ENCODE peak calls at places on chromosomes 4 and X, in eight cellular contexts. One of them, this sample, is unnamed.

GRCh38 chrX:29666361-29666760 is 549.0 kb upstream of the MAGEB2 start:
- DNase-seq in IMR-90: peak; percentile 7
- DNase-seq in CD8-positive, alpha-beta memory T cell: no peak
- DNase-seq in GM23338: no peak
- DNase-seq in neural progenitor cell: no peak
- DNase-seq in fibroblast of lung: peak; percentile 81
- DNase-seq in GM12878: no peak
- DNase-seq in AG04450: no peak
- DNase-seq in this sample: no peak

GRCh38 chrX:24506082-24506481 is 41.0 kb downstream of the PDK3 start:
- DNase-seq in GM12878: peak; percentile 12
- DNase-seq in IMR-90: peak; percentile 44
- DNase-seq in AG04450: no peak
- DNase-seq in GM23338: no peak
- DNase-seq in CD8-positive, alpha-beta memory T cell: no peak
- DNase-seq in fibroblast of lung: peak; percentile 41
- DNase-seq in neural progenitor cell: no peak
- DNase-seq in this sample: peak; percentile 2

GRCh38 chr4:173046818-173047217 is 121.8 kb upstream of the GALNT7 start:
- DNase-seq in IMR-90: peak; percentile 3
- DNase-seq in neural progenitor cell: no peak
- DNase-seq in AG04450: no peak
- DNase-seq in GM23338: no peak
- DNase-seq in GM12878: no peak
- DNase-seq in fibroblast of lung: peak; percentile 37
- DNase-seq in CD8-positive, alpha-beta memory T cell: no peak
- DNase-seq in this sample: no peak

GRCh38 chr4:151484396-151485102 is 75.6 kb downstream of the FHIP1A start:
- DNase-seq in IMR-90: peak; percentile 77
- DNase-seq in AG04450: peak; percentile 49
- DNase-seq in CD8-positive, alpha-beta memory T cell: no peak
- DNase-seq in GM23338: peak; percentile 96
- DNase-seq in GM12878: no peak
- DNase-seq in fibroblast of lung: peak; percentile 93
- DNase-seq in neural progenitor cell: peak; percentile 26
- DNase-seq in this sample: peak; percentile 86

GRCh38 chr4:113300384-113301011 is 251.0 kb downstream of the ANK2 start:
- DNase-seq in IMR-90: peak; percentile 90
- DNase-seq in fibroblast of lung: peak; percentile 94
- DNase-seq in AG04450: peak; percentile 11
- DNase-seq in CD8-positive, alpha-beta memory T cell: no peak
- DNase-seq in neural progenitor cell: no peak
- DNase-seq in GM12878: no peak
- DNase-seq in GM23338: peak; percentile 4
- DNase-seq in this sample: peak; percentile 95

GRCh38 chrX:8033175-8033574 is 106.0 kb upstream of the PNPLA4 start:
- DNase-seq in AG04450: no peak
- DNase-seq in GM12878: no peak
- DNase-seq in neural progenitor cell: no peak
- DNase-seq in GM23338: no peak
- DNase-seq in fibroblast of lung: no peak
- DNase-seq in CD8-positive, alpha-beta memory T cell: no peak
- DNase-seq in IMR-90: no peak
- DNase-seq in this sample: no peak

GRCh38 chrX:153802513-153803045 is 8.1 kb downstream of the SSR4 start:
- DNase-seq in GM23338: no peak
- DNase-seq in fibroblast of lung: no peak
- DNase-seq in CD8-positive, alpha-beta memory T cell: no peak
- DNase-seq in AG04450: no peak
- DNase-seq in neural progenitor cell: no peak
- DNase-seq in IMR-90: no peak
- DNase-seq in GM12878: no peak
- DNase-seq in this sample: no peak

GRCh38 chr4:121339307-121339706 is 41.5 kb downstream of the QRFPR start:
- DNase-seq in GM23338: no peak
- DNase-seq in IMR-90: no peak
- DNase-seq in CD8-positive, alpha-beta memory T cell: no peak
- DNase-seq in neural progenitor cell: no peak
- DNase-seq in AG04450: no peak
- DNase-seq in fibroblast of lung: peak; percentile 9
- DNase-seq in GM12878: no peak
- DNase-seq in this sample: no peak

GRCh38 chr4:16843831-16844508 is 54.5 kb downstream of the LDB2 start:
- DNase-seq in neural progenitor cell: no peak
- DNase-seq in CD8-positive, alpha-beta memory T cell: no peak
- DNase-seq in GM12878: no peak
- DNase-seq in fibroblast of lung: peak; percentile 84
- DNase-seq in AG04450: peak; percentile 91
- DNase-seq in IMR-90: peak; percentile 95
- DNase-seq in GM23338: no peak
- DNase-seq in this sample: peak; percentile 38

GRCh38 chr4:173518419-173519102 is 11.5 kb downstream of the HAND2 start:
- DNase-seq in GM23338: peak; percentile 61
- DNase-seq in neural progenitor cell: peak; percentile 47
- DNase-seq in IMR-90: no peak
- DNase-seq in fibroblast of lung: no peak
- DNase-seq in GM12878: no peak
- DNase-seq in CD8-positive, alpha-beta memory T cell: no peak
- DNase-seq in AG04450: no peak
- DNase-seq in this sample: no peak

GRCh38 chrX:115357316-115357715 is 67.8 kb downstream of the LUZP4 start:
- DNase-seq in AG04450: no peak
- DNase-seq in IMR-90: peak; percentile 19
- DNase-seq in GM23338: no peak
- DNase-seq in GM12878: no peak
- DNase-seq in fibroblast of lung: peak; percentile 69
- DNase-seq in CD8-positive, alpha-beta memory T cell: no peak
- DNase-seq in neural progenitor cell: no peak
- DNase-seq in this sample: no peak

GRCh38 chr4:137610960-137611359 is 78.7 kb upstream of the PCDH18 start:
- DNase-seq in fibroblast of lung: peak; percentile 9
- DNase-seq in CD8-positive, alpha-beta memory T cell: no peak
- DNase-seq in neural progenitor cell: peak; percentile 35
- DNase-seq in AG04450: no peak
- DNase-seq in GM12878: no peak
- DNase-seq in IMR-90: peak; percentile 19
- DNase-seq in GM23338: peak; percentile 64
- DNase-seq in this sample: peak; percentile 39

GRCh38 chr4:74104145-74104544 is 5.2 kb upstream of the CXCL2 start:
- DNase-seq in GM12878: no peak
- DNase-seq in AG04450: no peak
- DNase-seq in neural progenitor cell: no peak
- DNase-seq in fibroblast of lung: peak; percentile 55
- DNase-seq in GM23338: no peak
- DNase-seq in CD8-positive, alpha-beta memory T cell: no peak
- DNase-seq in IMR-90: no peak
- DNase-seq in this sample: no peak

GRCh38 chr4:88189881-88190585 is 31.6 kb upstream of the ABCG2 start:
- DNase-seq in CD8-positive, alpha-beta memory T cell: no peak
- DNase-seq in AG04450: no peak
- DNase-seq in neural progenitor cell: no peak
- DNase-seq in GM12878: no peak
- DNase-seq in GM23338: no peak
- DNase-seq in IMR-90: no peak
- DNase-seq in fibroblast of lung: no peak
- DNase-seq in this sample: no peak

GRCh38 chr4:106502106-106502699 is 133.6 kb upstream of the GIMD1 start:
- DNase-seq in fibroblast of lung: peak; percentile 54
- DNase-seq in neural progenitor cell: peak; percentile 84
- DNase-seq in GM12878: no peak
- DNase-seq in GM23338: peak; percentile 86
- DNase-seq in IMR-90: peak; percentile 55
- DNase-seq in AG04450: peak; percentile 7
- DNase-seq in CD8-positive, alpha-beta memory T cell: no peak
- DNase-seq in this sample: peak; percentile 57

DNA sequence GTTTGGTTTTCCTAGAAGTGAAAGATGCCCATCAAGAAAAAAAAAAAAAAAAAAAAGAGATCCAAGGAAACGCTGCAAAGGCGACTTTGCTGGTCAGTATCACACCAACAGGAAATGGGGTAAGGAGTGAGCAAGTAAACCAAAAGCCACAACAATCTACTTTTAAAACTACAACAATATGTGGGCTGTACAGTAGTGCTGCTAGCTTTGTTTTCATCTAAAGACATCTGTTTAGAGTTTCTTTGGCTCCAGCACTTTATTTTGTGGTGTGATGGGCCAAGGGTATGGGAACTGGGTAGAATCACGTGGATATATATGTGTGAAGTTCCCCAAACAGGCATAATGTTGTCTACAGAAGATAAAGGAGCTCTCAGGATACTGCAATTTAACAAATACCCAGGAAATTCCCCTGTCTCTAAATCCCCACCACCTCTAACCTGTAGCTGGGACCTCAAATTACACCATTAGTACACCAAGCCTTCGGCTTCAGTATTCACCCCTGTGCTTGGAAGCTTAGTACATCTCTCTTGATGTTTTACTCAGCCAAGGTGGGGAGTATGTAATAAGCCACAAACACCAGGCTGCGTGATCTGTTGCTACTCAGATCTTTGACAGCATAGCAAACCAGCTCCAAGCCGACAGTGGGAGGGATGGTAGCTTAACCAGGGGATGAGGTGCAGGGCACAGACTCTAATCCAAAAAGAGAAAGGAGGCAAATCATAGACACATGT is 208.0 kb downstream of the HS6ST2 start:
- DNase-seq in IMR-90: no peak
- DNase-seq in GM12878: no peak
- DNase-seq in neural progenitor cell: no peak
- DNase-seq in CD8-positive, alpha-beta memory T cell: no peak
- DNase-seq in AG04450: no peak
- DNase-seq in fibroblast of lung: no peak
- DNase-seq in GM23338: no peak
- DNase-seq in this sample: no peak
- H3K27ac ChIP-seq in IMR-90: no peak overlapping the region
- H3K27ac ChIP-seq in GM12878: no peak overlapping the region
- H3K27ac ChIP-seq in neural progenitor cell: no peak overlapping the region
- H3K27ac ChIP-seq in CD8-positive, alpha-beta memory T cell: no peak overlapping the region
- H3K27ac ChIP-seq in AG04450: no peak overlapping the region
- H3K27ac ChIP-seq in fibroblast of lung: no peak overlapping the region
- H3K27ac ChIP-seq in GM23338: no peak overlapping the region
- H3K27ac ChIP-seq in this sample: no peak overlapping the region

GRCh38 chrX:123425471-123425870 is 241.4 kb downstream of the GRIA3 start:
- DNase-seq in fibroblast of lung: no peak
- DNase-seq in IMR-90: no peak
- DNase-seq in CD8-positive, alpha-beta memory T cell: no peak
- DNase-seq in AG04450: no peak
- DNase-seq in neural progenitor cell: no peak
- DNase-seq in GM12878: no peak
- DNase-seq in GM23338: no peak
- DNase-seq in this sample: no peak
- H3K4me3 ChIP-seq in fibroblast of lung: no peak overlapping the region
- H3K4me3 ChIP-seq in IMR-90: no peak overlapping the region
- H3K4me3 ChIP-seq in CD8-positive, alpha-beta memory T cell: no peak overlapping the region
- H3K4me3 ChIP-seq in AG04450: no peak overlapping the region
- H3K4me3 ChIP-seq in neural progenitor cell: no peak overlapping the region
- H3K4me3 ChIP-seq in GM12878: no peak overlapping the region
- H3K4me3 ChIP-seq in GM23338: no peak overlapping the region
- H3K4me3 ChIP-seq in this sample: no peak overlapping the region

DNA sequence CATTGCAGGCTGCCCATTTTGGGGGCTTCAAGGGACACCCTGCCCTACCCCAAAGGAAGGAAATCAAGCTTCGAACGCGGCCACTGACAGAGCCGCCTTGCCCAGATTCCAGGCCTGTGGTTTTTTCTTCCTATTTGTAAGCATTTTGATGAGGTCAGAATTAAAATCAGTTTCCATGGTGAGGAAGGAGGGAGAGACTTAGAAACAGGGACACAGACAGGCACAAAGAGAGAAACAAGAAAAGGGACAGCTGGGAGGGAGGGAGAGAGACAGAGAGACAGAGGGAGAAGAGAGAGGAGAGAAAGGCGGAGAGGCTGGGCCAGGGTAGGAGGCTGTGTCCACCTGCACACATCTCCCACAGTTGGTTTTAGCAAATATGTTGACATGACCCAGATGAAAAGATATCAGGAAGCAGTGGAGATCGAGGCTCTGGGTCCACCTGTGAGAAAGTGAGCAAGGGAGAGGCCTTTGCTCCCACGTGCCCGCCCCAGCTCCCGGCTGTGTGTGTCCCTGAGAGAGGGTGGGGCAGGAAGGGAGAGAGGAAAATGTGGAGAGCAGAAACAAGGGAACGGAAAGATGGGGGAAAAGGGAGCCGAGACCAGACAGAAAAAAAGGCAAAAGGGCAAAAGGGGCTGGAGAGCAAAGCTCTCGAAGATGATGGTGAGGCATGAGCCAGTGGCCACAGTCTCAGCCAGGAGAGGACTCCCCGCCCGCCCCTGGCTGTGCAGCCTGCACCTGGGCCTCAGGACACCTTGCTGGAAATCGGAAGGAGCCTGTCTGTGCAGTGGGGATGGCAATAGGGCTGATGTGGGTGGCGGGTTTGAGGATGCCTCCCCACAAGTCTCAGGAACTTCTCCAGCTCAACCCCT is 20.6 kb upstream of the MSX1 start:
- DNase-seq in CD8-positive, alpha-beta memory T cell: no peak
- DNase-seq in AG04450: no peak
- DNase-seq in GM12878: no peak
- DNase-seq in fibroblast of lung: peak; percentile 58
- DNase-seq in GM23338: no peak
- DNase-seq in IMR-90: no peak
- DNase-seq in neural progenitor cell: no peak
- DNase-seq in this sample: no peak
- H3K27me3 ChIP-seq in CD8-positive, alpha-beta memory T cell: no peaks in the 10 kb centered on the region
- H3K27me3 ChIP-seq in AG04450: peaks cover 21% of the 10 kb centered on the region
- H3K27me3 ChIP-seq in GM12878: no peaks in the 10 kb centered on the region
- H3K27me3 ChIP-seq in fibroblast of lung: no peaks in the 10 kb centered on the region
- H3K27me3 ChIP-seq in GM23338: no peaks in the 10 kb centered on the region
- H3K27me3 ChIP-seq in IMR-90: peaks cover 20% of the 10 kb centered on the region
- H3K27me3 ChIP-seq in neural progenitor cell: peaks cover 52% of the 10 kb centered on the region
- H3K27me3 ChIP-seq in this sample: no peaks in the 10 kb centered on the region

GRCh38 chrX:16659326-16659725 is 9.4 kb downstream of the S100G start:
- DNase-seq in CD8-positive, alpha-beta memory T cell: no peak
- DNase-seq in fibroblast of lung: no peak
- DNase-seq in GM12878: no peak
- DNase-seq in neural progenitor cell: no peak
- DNase-seq in AG04450: no peak
- DNase-seq in GM23338: no peak
- DNase-seq in IMR-90: no peak
- DNase-seq in this sample: no peak
- H3K27ac ChIP-seq in CD8-positive, alpha-beta memory T cell: no peak overlapping the region
- H3K27ac ChIP-seq in fibroblast of lung: peak overlapping the region; percentile 51
- H3K27ac ChIP-seq in GM12878: no peak overlapping the region
- H3K27ac ChIP-seq in neural progenitor cell: no peak overlapping the region
- H3K27ac ChIP-seq in AG04450: peak overlapping the region; percentile 39
- H3K27ac ChIP-seq in GM23338: no peak overlapping the region
- H3K27ac ChIP-seq in IMR-90: peak overlapping the region; percentile 57
- H3K27ac ChIP-seq in this sample: peak overlapping the region; percentile 54

DNA sequence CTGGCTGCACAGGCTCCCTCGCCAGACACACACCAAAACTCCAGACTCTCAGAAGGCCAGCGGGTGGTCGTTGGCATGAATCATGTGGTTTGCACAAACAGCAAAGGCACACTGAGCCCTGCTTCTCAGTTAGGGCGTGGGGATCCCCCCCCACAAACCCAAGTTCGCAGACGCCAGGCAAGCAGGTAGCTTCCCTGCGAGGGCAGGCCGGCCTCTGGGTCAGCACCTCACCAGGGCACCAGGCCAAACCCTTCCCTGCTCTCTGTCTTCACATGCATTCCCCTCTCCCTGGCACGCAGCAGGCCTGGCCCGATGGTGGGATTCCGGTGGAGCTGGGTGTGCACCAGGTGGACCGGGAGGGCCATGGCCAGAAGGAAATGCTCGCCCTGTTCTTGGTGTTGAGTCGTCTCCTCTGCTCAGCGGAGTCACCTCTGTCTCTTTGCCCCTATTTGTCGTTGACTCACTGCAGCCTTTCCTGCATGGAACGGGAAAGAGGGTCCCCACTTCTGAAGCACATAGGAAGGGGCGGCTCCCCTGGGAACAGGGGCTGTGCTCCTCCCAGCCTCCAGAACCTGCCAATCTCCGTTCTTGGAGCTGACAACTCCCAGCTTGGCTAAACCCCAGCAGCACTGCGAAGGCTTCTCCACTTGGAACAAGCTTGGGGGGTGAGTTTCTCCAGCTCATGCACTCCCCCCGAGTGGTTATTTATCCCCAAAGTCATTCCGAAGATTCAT is 51.4 kb downstream of the SORCS2 start:
- DNase-seq in neural progenitor cell: no peak
- DNase-seq in GM23338: no peak
- DNase-seq in AG04450: no peak
- DNase-seq in IMR-90: no peak
- DNase-seq in fibroblast of lung: no peak
- DNase-seq in GM12878: no peak
- DNase-seq in CD8-positive, alpha-beta memory T cell: no peak
- DNase-seq in this sample: no peak
- H3K4me3 ChIP-seq in neural progenitor cell: no peak overlapping the region
- H3K4me3 ChIP-seq in GM23338: no peak overlapping the region
- H3K4me3 ChIP-seq in AG04450: no peak overlapping the region
- H3K4me3 ChIP-seq in IMR-90: no peak overlapping the region
- H3K4me3 ChIP-seq in fibroblast of lung: no peak overlapping the region
- H3K4me3 ChIP-seq in GM12878: no peak overlapping the region
- H3K4me3 ChIP-seq in CD8-positive, alpha-beta memory T cell: no peak overlapping the region
- H3K4me3 ChIP-seq in this sample: no peak overlapping the region